ENCODE peak calls at places on chromosome X, in seven cellular contexts. C, T, S, W, V, E and D are unnamed samples.

GRCh38 chrX:149631293-149632165 is at the start of gene TMEM185A:
- DNase-seq in V (peak), T (peak), W (peak), E (peak), S (peak), C (peak), D (peak)

GRCh38 chrX:118976599-118977340 is 2.4 kb downstream of the LONRF3 start:
- DNase-seq in S (peak), T (no peak), V (peak), C (peak), W (peak), E (peak), D (no peak)

GRCh38 chrX:153494541-153495361 is at the start of gene BGN:
- DNase-seq in V (peak), T (no peak), W (peak), E (peak), S (peak), C (peak), D (no peak)

GRCh38 chrX:100265179-100265578 is 144.9 kb downstream of the PCDH19 start:
- DNase-seq in V (no peak), C (no peak), T (no peak), W (no peak), E (no peak), S (no peak), D (no peak)

GRCh38 chrX:46979340-46979739 is 67.1 kb downstream of the JADE3 start:
- DNase-seq in C (peak), E (peak), T (no peak), S (no peak), V (no peak), W (no peak), D (peak)

GRCh38 chrX:113384628-113385027 is 544.0 kb upstream of the AMOT start:
- DNase-seq in E (peak), C (peak), W (no peak), T (peak), S (no peak), V (no peak), D (no peak)

GRCh38 chrX:100980608-100981497 is 11.3 kb downstream of the ARL13A start:
- DNase-seq in V (peak), T (no peak), W (no peak), S (no peak), E (no peak), C (peak), D (no peak)

GRCh38 chrX:46571423-46572294 is 1.9 kb upstream of the CHST7 start:
- DNase-seq in C (no peak), E (no peak), V (no peak), S (no peak), T (no peak), W (no peak), D (no peak)

GRCh38 chrX:102651242-102651967 is at the start of gene GPRASP1:
- DNase-seq in V (peak), S (no peak), W (peak), C (no peak), E (peak), T (no peak), D (no peak)